ENCODE peak calls at places on chromosome 19, in nine cellular contexts. One of them, this sample, is unnamed.

GRCh38 chr19:639251-640155 is at the start of gene FGF22:
- DNase-seq in effector CD4-positive, alpha-beta T cell: peak
- DNase-seq in stimulated activated CD4-positive, alpha-beta T cell treated with anti-CD3 and anti-CD28 coated beads, Interleukin-2, amount 100 ng/mL, for 48 hours: peak
- DNase-seq in small intestine: peak
- DNase-seq in RWPE1: peak
- DNase-seq in substantia nigra: peak
- DNase-seq in KBM-7: peak
- DNase-seq in GM23338: peak
- DNase-seq in mesothelial cell of epicardium: peak
- DNase-seq in this sample: no peak

GRCh38 chr19:20233105-20233504 is 66.1 kb downstream of the ZNF486 start:
- DNase-seq in effector CD4-positive, alpha-beta T cell: no peak
- DNase-seq in stimulated activated CD4-positive, alpha-beta T cell treated with anti-CD3 and anti-CD28 coated beads, Interleukin-2, amount 100 ng/mL, for 48 hours: no peak
- DNase-seq in small intestine: no peak
- DNase-seq in RWPE1: no peak
- DNase-seq in substantia nigra: no peak
- DNase-seq in KBM-7: no peak
- DNase-seq in GM23338: no peak
- DNase-seq in mesothelial cell of epicardium: no peak
- DNase-seq in this sample: no peak

GRCh38 chr19:30878456-30878855 is 470.8 kb downstream of the TSHZ3 start:
- DNase-seq in effector CD4-positive, alpha-beta T cell: no peak
- DNase-seq in stimulated activated CD4-positive, alpha-beta T cell treated with anti-CD3 and anti-CD28 coated beads, Interleukin-2, amount 100 ng/mL, for 48 hours: no peak
- DNase-seq in small intestine: no peak
- DNase-seq in RWPE1: no peak
- DNase-seq in substantia nigra: no peak
- DNase-seq in KBM-7: no peak
- DNase-seq in GM23338: no peak
- DNase-seq in mesothelial cell of epicardium: peak
- DNase-seq in this sample: no peak

GRCh38 chr19:29120471-29120870 is 92.5 kb downstream of the UQCRFS1 start:
- DNase-seq in effector CD4-positive, alpha-beta T cell: no peak
- DNase-seq in stimulated activated CD4-positive, alpha-beta T cell treated with anti-CD3 and anti-CD28 coated beads, Interleukin-2, amount 100 ng/mL, for 48 hours: no peak
- DNase-seq in small intestine: no peak
- DNase-seq in RWPE1: no peak
- DNase-seq in substantia nigra: no peak
- DNase-seq in KBM-7: no peak
- DNase-seq in GM23338: no peak
- DNase-seq in mesothelial cell of epicardium: no peak
- DNase-seq in this sample: no peak

GRCh38 chr19:37572203-37572602 is 22.4 kb downstream of the ZNF571 start:
- DNase-seq in effector CD4-positive, alpha-beta T cell: no peak
- DNase-seq in stimulated activated CD4-positive, alpha-beta T cell treated with anti-CD3 and anti-CD28 coated beads, Interleukin-2, amount 100 ng/mL, for 48 hours: no peak
- DNase-seq in small intestine: no peak
- DNase-seq in RWPE1: no peak
- DNase-seq in substantia nigra: no peak
- DNase-seq in KBM-7: no peak
- DNase-seq in GM23338: no peak
- DNase-seq in mesothelial cell of epicardium: no peak
- DNase-seq in this sample: no peak

GRCh38 chr19:58581227-58582141 is 8.3 kb upstream of the MZF1 start:
- DNase-seq in effector CD4-positive, alpha-beta T cell: peak
- DNase-seq in stimulated activated CD4-positive, alpha-beta T cell treated with anti-CD3 and anti-CD28 coated beads, Interleukin-2, amount 100 ng/mL, for 48 hours: peak
- DNase-seq in small intestine: peak
- DNase-seq in RWPE1: no peak
- DNase-seq in substantia nigra: no peak
- DNase-seq in KBM-7: no peak
- DNase-seq in GM23338: peak
- DNase-seq in mesothelial cell of epicardium: peak
- DNase-seq in this sample: no peak

GRCh38 chr19:55212447-55212846 is 3.1 kb upstream of the PTPRH start:
- DNase-seq in effector CD4-positive, alpha-beta T cell: no peak
- DNase-seq in stimulated activated CD4-positive, alpha-beta T cell treated with anti-CD3 and anti-CD28 coated beads, Interleukin-2, amount 100 ng/mL, for 48 hours: peak
- DNase-seq in small intestine: peak
- DNase-seq in RWPE1: peak
- DNase-seq in substantia nigra: no peak
- DNase-seq in KBM-7: peak
- DNase-seq in GM23338: peak
- DNase-seq in mesothelial cell of epicardium: no peak
- DNase-seq in this sample: no peak

GRCh38 chr19:19459707-19460251 is 54.3 kb downstream of the GATAD2A start:
- DNase-seq in effector CD4-positive, alpha-beta T cell: peak
- DNase-seq in stimulated activated CD4-positive, alpha-beta T cell treated with anti-CD3 and anti-CD28 coated beads, Interleukin-2, amount 100 ng/mL, for 48 hours: peak
- DNase-seq in small intestine: peak
- DNase-seq in RWPE1: peak
- DNase-seq in substantia nigra: no peak
- DNase-seq in KBM-7: peak
- DNase-seq in GM23338: no peak
- DNase-seq in mesothelial cell of epicardium: no peak
- DNase-seq in this sample: no peak

GRCh38 chr19:33950141-33950805 is 153.6 kb downstream of the KCTD15 start:
- DNase-seq in effector CD4-positive, alpha-beta T cell: no peak
- DNase-seq in stimulated activated CD4-positive, alpha-beta T cell treated with anti-CD3 and anti-CD28 coated beads, Interleukin-2, amount 100 ng/mL, for 48 hours: no peak
- DNase-seq in small intestine: no peak
- DNase-seq in RWPE1: no peak
- DNase-seq in substantia nigra: no peak
- DNase-seq in KBM-7: no peak
- DNase-seq in GM23338: no peak
- DNase-seq in mesothelial cell of epicardium: peak
- DNase-seq in this sample: no peak

GRCh38 chr19:38266070-38266469 is 1.7 kb downstream of the SPINT2 start:
- DNase-seq in effector CD4-positive, alpha-beta T cell: no peak
- DNase-seq in stimulated activated CD4-positive, alpha-beta T cell treated with anti-CD3 and anti-CD28 coated beads, Interleukin-2, amount 100 ng/mL, for 48 hours: no peak
- DNase-seq in small intestine: peak
- DNase-seq in RWPE1: peak
- DNase-seq in substantia nigra: no peak
- DNase-seq in KBM-7: no peak
- DNase-seq in GM23338: no peak
- DNase-seq in mesothelial cell of epicardium: no peak
- DNase-seq in this sample: no peak

GRCh38 chr19:37045140-37045539 is 33.1 kb upstream of the ZNF420 start:
- DNase-seq in effector CD4-positive, alpha-beta T cell: no peak
- DNase-seq in stimulated activated CD4-positive, alpha-beta T cell treated with anti-CD3 and anti-CD28 coated beads, Interleukin-2, amount 100 ng/mL, for 48 hours: no peak
- DNase-seq in small intestine: no peak
- DNase-seq in RWPE1: no peak
- DNase-seq in substantia nigra: no peak
- DNase-seq in KBM-7: no peak
- DNase-seq in GM23338: no peak
- DNase-seq in mesothelial cell of epicardium: no peak
- DNase-seq in this sample: no peak

GRCh38 chr19:1847684-1848398 is 442 bp downstream of the REXO1 start:
- DNase-seq in effector CD4-positive, alpha-beta T cell: no peak
- DNase-seq in stimulated activated CD4-positive, alpha-beta T cell treated with anti-CD3 and anti-CD28 coated beads, Interleukin-2, amount 100 ng/mL, for 48 hours: no peak
- DNase-seq in small intestine: peak
- DNase-seq in RWPE1: no peak
- DNase-seq in substantia nigra: no peak
- DNase-seq in KBM-7: no peak
- DNase-seq in GM23338: peak
- DNase-seq in mesothelial cell of epicardium: no peak
- DNase-seq in this sample: no peak

GRCh38 chr19:51123381-51124186 is 1.1 kb upstream of the SIGLEC9 start:
- DNase-seq in effector CD4-positive, alpha-beta T cell: no peak
- DNase-seq in stimulated activated CD4-positive, alpha-beta T cell treated with anti-CD3 and anti-CD28 coated beads, Interleukin-2, amount 100 ng/mL, for 48 hours: no peak
- DNase-seq in small intestine: no peak
- DNase-seq in RWPE1: no peak
- DNase-seq in substantia nigra: no peak
- DNase-seq in KBM-7: no peak
- DNase-seq in GM23338: no peak
- DNase-seq in mesothelial cell of epicardium: no peak
- DNase-seq in this sample: no peak

GRCh38 chr19:53659292-53659691 is 27.5 kb downstream of the DPRX start:
- DNase-seq in effector CD4-positive, alpha-beta T cell: no peak
- DNase-seq in stimulated activated CD4-positive, alpha-beta T cell treated with anti-CD3 and anti-CD28 coated beads, Interleukin-2, amount 100 ng/mL, for 48 hours: no peak
- DNase-seq in small intestine: no peak
- DNase-seq in RWPE1: peak
- DNase-seq in substantia nigra: peak
- DNase-seq in KBM-7: peak
- DNase-seq in GM23338: peak
- DNase-seq in mesothelial cell of epicardium: peak
- DNase-seq in this sample: no peak

GRCh38 chr19:38663156-38663651 is 15.8 kb downstream of the ACTN4 start:
- DNase-seq in effector CD4-positive, alpha-beta T cell: no peak
- DNase-seq in stimulated activated CD4-positive, alpha-beta T cell treated with anti-CD3 and anti-CD28 coated beads, Interleukin-2, amount 100 ng/mL, for 48 hours: no peak
- DNase-seq in small intestine: no peak
- DNase-seq in RWPE1: no peak
- DNase-seq in substantia nigra: no peak
- DNase-seq in KBM-7: no peak
- DNase-seq in GM23338: no peak
- DNase-seq in mesothelial cell of epicardium: no peak
- DNase-seq in this sample: no peak

GRCh38 chr19:47660435-47660832 is 51.5 kb downstream of the BICRA start:
- DNase-seq in effector CD4-positive, alpha-beta T cell: no peak
- DNase-seq in stimulated activated CD4-positive, alpha-beta T cell treated with anti-CD3 and anti-CD28 coated beads, Interleukin-2, amount 100 ng/mL, for 48 hours: no peak
- DNase-seq in small intestine: peak
- DNase-seq in RWPE1: peak
- DNase-seq in substantia nigra: no peak
- DNase-seq in KBM-7: no peak
- DNase-seq in GM23338: no peak
- DNase-seq in mesothelial cell of epicardium: no peak
- DNase-seq in this sample: no peak

GRCh38 chr19:48010932-48011758 is 16.7 kb downstream of the ELSPBP1 start:
- DNase-seq in effector CD4-positive, alpha-beta T cell: no peak
- DNase-seq in stimulated activated CD4-positive, alpha-beta T cell treated with anti-CD3 and anti-CD28 coated beads, Interleukin-2, amount 100 ng/mL, for 48 hours: no peak
- DNase-seq in small intestine: no peak
- DNase-seq in RWPE1: no peak
- DNase-seq in substantia nigra: no peak
- DNase-seq in KBM-7: no peak
- DNase-seq in GM23338: no peak
- DNase-seq in mesothelial cell of epicardium: no peak
- DNase-seq in this sample: no peak

GRCh38 chr19:44857837-44858236 is 11.7 kb downstream of the NECTIN2 start:
- DNase-seq in effector CD4-positive, alpha-beta T cell: no peak
- DNase-seq in stimulated activated CD4-positive, alpha-beta T cell treated with anti-CD3 and anti-CD28 coated beads, Interleukin-2, amount 100 ng/mL, for 48 hours: no peak
- DNase-seq in small intestine: peak
- DNase-seq in RWPE1: no peak
- DNase-seq in substantia nigra: no peak
- DNase-seq in KBM-7: no peak
- DNase-seq in GM23338: no peak
- DNase-seq in mesothelial cell of epicardium: no peak
- DNase-seq in this sample: no peak

GRCh38 chr19:33562636-33563035 is 41.0 kb upstream of the PEPD start:
- DNase-seq in effector CD4-positive, alpha-beta T cell: no peak
- DNase-seq in stimulated activated CD4-positive, alpha-beta T cell treated with anti-CD3 and anti-CD28 coated beads, Interleukin-2, amount 100 ng/mL, for 48 hours: no peak
- DNase-seq in small intestine: no peak
- DNase-seq in RWPE1: no peak
- DNase-seq in substantia nigra: no peak
- DNase-seq in KBM-7: no peak
- DNase-seq in GM23338: peak
- DNase-seq in mesothelial cell of epicardium: no peak
- DNase-seq in this sample: no peak

GRCh38 chr19:641702-642101 is 2.0 kb downstream of the FGF22 start:
- DNase-seq in effector CD4-positive, alpha-beta T cell: no peak
- DNase-seq in stimulated activated CD4-positive, alpha-beta T cell treated with anti-CD3 and anti-CD28 coated beads, Interleukin-2, amount 100 ng/mL, for 48 hours: no peak
- DNase-seq in small intestine: peak
- DNase-seq in RWPE1: no peak
- DNase-seq in substantia nigra: no peak
- DNase-seq in KBM-7: no peak
- DNase-seq in GM23338: no peak
- DNase-seq in mesothelial cell of epicardium: no peak
- DNase-seq in this sample: no peak

GRCh38 chr19:56639217-56639616 is 3.7 kb upstream of the SMIM17 start:
- DNase-seq in effector CD4-positive, alpha-beta T cell: no peak
- DNase-seq in stimulated activated CD4-positive, alpha-beta T cell treated with anti-CD3 and anti-CD28 coated beads, Interleukin-2, amount 100 ng/mL, for 48 hours: no peak
- DNase-seq in small intestine: no peak
- DNase-seq in RWPE1: no peak
- DNase-seq in substantia nigra: no peak
- DNase-seq in KBM-7: peak
- DNase-seq in GM23338: peak
- DNase-seq in mesothelial cell of epicardium: no peak
- DNase-seq in this sample: no peak

GRCh38 chr19:52331757-52332156 is 4.3 kb upstream of the ZNF610 start:
- DNase-seq in effector CD4-positive, alpha-beta T cell: no peak
- DNase-seq in stimulated activated CD4-positive, alpha-beta T cell treated with anti-CD3 and anti-CD28 coated beads, Interleukin-2, amount 100 ng/mL, for 48 hours: no peak
- DNase-seq in small intestine: no peak
- DNase-seq in RWPE1: no peak
- DNase-seq in substantia nigra: no peak
- DNase-seq in KBM-7: no peak
- DNase-seq in GM23338: no peak
- DNase-seq in mesothelial cell of epicardium: no peak
- DNase-seq in this sample: no peak

GRCh38 chr19:4986471-4986888 is 17.6 kb downstream of the KDM4B start:
- DNase-seq in effector CD4-positive, alpha-beta T cell: no peak
- DNase-seq in stimulated activated CD4-positive, alpha-beta T cell treated with anti-CD3 and anti-CD28 coated beads, Interleukin-2, amount 100 ng/mL, for 48 hours: no peak
- DNase-seq in small intestine: no peak
- DNase-seq in RWPE1: no peak
- DNase-seq in substantia nigra: no peak
- DNase-seq in KBM-7: no peak
- DNase-seq in GM23338: no peak
- DNase-seq in mesothelial cell of epicardium: no peak
- DNase-seq in this sample: no peak

GRCh38 chr19:13882841-13883240 is 5.9 kb downstream of the NANOS3 start:
- DNase-seq in effector CD4-positive, alpha-beta T cell: no peak
- DNase-seq in stimulated activated CD4-positive, alpha-beta T cell treated with anti-CD3 and anti-CD28 coated beads, Interleukin-2, amount 100 ng/mL, for 48 hours: no peak
- DNase-seq in small intestine: no peak
- DNase-seq in RWPE1: no peak
- DNase-seq in substantia nigra: no peak
- DNase-seq in KBM-7: no peak
- DNase-seq in GM23338: no peak
- DNase-seq in mesothelial cell of epicardium: no peak
- DNase-seq in this sample: no peak

GRCh38 chr19:11168568-11168967 is 13.0 kb upstream of the SPC24 start:
- DNase-seq in effector CD4-positive, alpha-beta T cell: no peak
- DNase-seq in stimulated activated CD4-positive, alpha-beta T cell treated with anti-CD3 and anti-CD28 coated beads, Interleukin-2, amount 100 ng/mL, for 48 hours: no peak
- DNase-seq in small intestine: no peak
- DNase-seq in RWPE1: peak
- DNase-seq in substantia nigra: no peak
- DNase-seq in KBM-7: no peak
- DNase-seq in GM23338: no peak
- DNase-seq in mesothelial cell of epicardium: no peak
- DNase-seq in this sample: no peak

GRCh38 chr19:51030631-51031030 is 4.2 kb downstream of the KLK12 start:
- DNase-seq in effector CD4-positive, alpha-beta T cell: no peak
- DNase-seq in stimulated activated CD4-positive, alpha-beta T cell treated with anti-CD3 and anti-CD28 coated beads, Interleukin-2, amount 100 ng/mL, for 48 hours: no peak
- DNase-seq in small intestine: no peak
- DNase-seq in RWPE1: no peak
- DNase-seq in substantia nigra: no peak
- DNase-seq in KBM-7: no peak
- DNase-seq in GM23338: peak
- DNase-seq in mesothelial cell of epicardium: no peak
- DNase-seq in this sample: no peak

GRCh38 chr19:32475393-32475792 is 69.8 kb downstream of the DPY19L3 start:
- DNase-seq in effector CD4-positive, alpha-beta T cell: no peak
- DNase-seq in stimulated activated CD4-positive, alpha-beta T cell treated with anti-CD3 and anti-CD28 coated beads, Interleukin-2, amount 100 ng/mL, for 48 hours: no peak
- DNase-seq in small intestine: no peak
- DNase-seq in RWPE1: no peak
- DNase-seq in substantia nigra: no peak
- DNase-seq in KBM-7: no peak
- DNase-seq in GM23338: no peak
- DNase-seq in mesothelial cell of epicardium: no peak
- DNase-seq in this sample: no peak

GRCh38 chr19:1268392-1269064 is 604 bp upstream of the CIRBP start:
- DNase-seq in effector CD4-positive, alpha-beta T cell: no peak
- DNase-seq in stimulated activated CD4-positive, alpha-beta T cell treated with anti-CD3 and anti-CD28 coated beads, Interleukin-2, amount 100 ng/mL, for 48 hours: no peak
- DNase-seq in small intestine: no peak
- DNase-seq in RWPE1: no peak
- DNase-seq in substantia nigra: no peak
- DNase-seq in KBM-7: no peak
- DNase-seq in GM23338: no peak
- DNase-seq in mesothelial cell of epicardium: no peak
- DNase-seq in this sample: no peak

GRCh38 chr19:5621945-5622464 is 571 bp downstream of the SAFB2 start:
- DNase-seq in effector CD4-positive, alpha-beta T cell: no peak
- DNase-seq in stimulated activated CD4-positive, alpha-beta T cell treated with anti-CD3 and anti-CD28 coated beads, Interleukin-2, amount 100 ng/mL, for 48 hours: no peak
- DNase-seq in small intestine: no peak
- DNase-seq in RWPE1: no peak
- DNase-seq in substantia nigra: no peak
- DNase-seq in KBM-7: no peak
- DNase-seq in GM23338: peak
- DNase-seq in mesothelial cell of epicardium: peak
- DNase-seq in this sample: no peak

GRCh38 chr19:18225702-18226468 is at the start of gene PDE4C:
- DNase-seq in effector CD4-positive, alpha-beta T cell: no peak
- DNase-seq in stimulated activated CD4-positive, alpha-beta T cell treated with anti-CD3 and anti-CD28 coated beads, Interleukin-2, amount 100 ng/mL, for 48 hours: no peak
- DNase-seq in small intestine: no peak
- DNase-seq in RWPE1: no peak
- DNase-seq in substantia nigra: no peak
- DNase-seq in KBM-7: no peak
- DNase-seq in GM23338: peak
- DNase-seq in mesothelial cell of epicardium: no peak
- DNase-seq in this sample: no peak

GRCh38 chr19:28242317-28242927 is 970.5 kb downstream of the UQCRFS1 start:
- DNase-seq in effector CD4-positive, alpha-beta T cell: no peak
- DNase-seq in stimulated activated CD4-positive, alpha-beta T cell treated with anti-CD3 and anti-CD28 coated beads, Interleukin-2, amount 100 ng/mL, for 48 hours: peak
- DNase-seq in small intestine: no peak
- DNase-seq in RWPE1: peak
- DNase-seq in substantia nigra: no peak
- DNase-seq in KBM-7: peak
- DNase-seq in GM23338: peak
- DNase-seq in mesothelial cell of epicardium: no peak
- DNase-seq in this sample: peak